ENCODE peak calls at places on chromosomes 5 and 9, in seven cellular contexts. B is DMS153; E is cardiac septum; V is cardiac muscle cell; U is ELF-1; F is stimulated activated CD8-positive, alpha-beta memory T cell treated with anti-CD3 and anti-CD28 coated beads, Interleukin-7, amount 100 ng/mL, for 4 hours; S is H54. T is an unnamed sample.
A peak's percentile ranks its signal among the peaks of the same experiment; 100 is the strongest.

GRCh38 chr5:141513021-141513626 is 24.2 kb downstream of the PCDHGC5 start:
- DNase-seq in B (no peak), E (peak; percentile 72), V (peak; percentile 62), U (peak; percentile 62), F (no peak), S (no peak), T (peak; percentile 25)

GRCh38 chr9:121601234-121601633 is 50.2 kb upstream of the DAB2IP start:
- DNase-seq in B (no peak), E (no peak), V (no peak), U (no peak), F (no peak), S (no peak), T (no peak)

GRCh38 chr9:111034573-111035539 is 3.4 kb downstream of the LPAR1 start:
- DNase-seq in B (no peak), E (no peak), V (no peak), U (no peak), F (no peak), S (no peak), T (no peak)

GRCh38 chr9:129338701-129339445 is 160.8 kb upstream of the IER5L start:
- DNase-seq in B (peak; percentile 25), E (no peak), V (no peak), U (no peak), F (no peak), S (no peak), T (no peak)

GRCh38 chr9:97705354-97705950 is 8.3 kb upstream of the XPA start:
- DNase-seq in B (no peak), E (no peak), V (no peak), U (no peak), F (no peak), S (no peak), T (no peak)

GRCh38 chr5:137935190-137935589 is 45.9 kb downstream of the PKD2L2 start:
- DNase-seq in B (no peak), E (no peak), V (no peak), U (no peak), F (no peak), S (no peak), T (no peak)

GRCh38 chr9:114290561-114290986 is 32.3 kb upstream of the ORM1 start:
- DNase-seq in B (no peak), E (peak; percentile 27), V (no peak), U (no peak), F (no peak), S (no peak), T (no peak)

GRCh38 chr9:20187318-20187717 is 398.5 kb upstream of the SLC24A2 start:
- DNase-seq in B (no peak), E (no peak), V (no peak), U (no peak), F (no peak), S (no peak), T (no peak)